ENCODE peak calls at places on chromosomes 7 and 10, in nine cellular contexts. L is psoas muscle, Q is hepatocyte, S is endodermal cell, W is thoracic aorta, D is stomach, K is heart right ventricle, Y is mammary epithelial cell, F is prostate gland. B is an unnamed sample.

GRCh38 chr10:100731603-100732596 is 13.5 kb upstream of the PAX2 start:
- DNase-seq in L (no peak), Q (no peak), S (peak; percentile 57), W (no peak), D (no peak), K (no peak), Y (no peak), F (no peak), B (no peak)

GRCh38 chr10:112335104-112335840 is 38.6 kb upstream of the ACSL5 start:
- DNase-seq in L (no peak), Q (no peak), S (no peak), W (no peak), D (no peak), K (no peak), Y (no peak), F (no peak), B (no peak)

GRCh38 chr7:44430054-44430453 is 60.4 kb downstream of the NUDCD3 start:
- DNase-seq in L (no peak), Q (no peak), S (no peak), W (no peak), D (no peak), K (no peak), Y (no peak), F (no peak), B (no peak)

GRCh38 chr10:133325392-133325760 is 11.3 kb downstream of the CALY start:
- DNase-seq in L (no peak), Q (peak; percentile 58), S (peak; percentile 69), W (no peak), D (no peak), K (no peak), Y (no peak), F (no peak), B (peak; percentile 41)

GRCh38 chr7:1861799-1862458 is 191.9 kb downstream of the ELFN1 start:
- DNase-seq in L (no peak), Q (no peak), S (no peak), W (no peak), D (no peak), K (no peak), Y (no peak), F (no peak), B (no peak)

GRCh38 chr10:21524526-21525366 is 736 bp downstream of the SKIDA1 start:
- DNase-seq in L (no peak), Q (peak; percentile 54), S (peak; percentile 65), W (no peak), D (no peak), K (no peak), Y (peak; percentile 26), F (peak; percentile 29), B (no peak)

GRCh38 chr7:132652507-132652906 is 76.2 kb upstream of the PLXNA4 start:
- DNase-seq in L (no peak), Q (no peak), S (no peak), W (no peak), D (no peak), K (no peak), Y (no peak), F (no peak), B (no peak)

GRCh38 chr10:101094113-101094512 is 32.3 kb downstream of the KAZALD1 start:
- DNase-seq in L (no peak), Q (no peak), S (peak; percentile 52), W (no peak), D (no peak), K (no peak), Y (no peak), F (no peak), B (no peak)

GRCh38 chr7:45939574-45939973 is 18.5 kb upstream of the IGFBP3 start:
- DNase-seq in L (no peak), Q (no peak), S (no peak), W (no peak), D (no peak), K (no peak), Y (no peak), F (no peak), B (no peak)

GRCh38 chr10:6002809-6003500 is 25.6 kb upstream of the IL15RA start:
- DNase-seq in L (no peak), Q (no peak), S (no peak), W (no peak), D (no peak), K (no peak), Y (no peak), F (no peak), B (no peak)

GRCh38 chr10:3131098-3131497 is 41.5 kb downstream of the PITRM1 start:
- DNase-seq in L (no peak), Q (peak; percentile 70), S (no peak), W (no peak), D (no peak), K (no peak), Y (peak; percentile 60), F (peak; percentile 39), B (no peak)

GRCh38 chr10:72058989-72059842 is 29.1 kb downstream of the SPOCK2 start:
- DNase-seq in L (peak; percentile 45), Q (no peak), S (no peak), W (no peak), D (no peak), K (no peak), Y (no peak), F (no peak), B (no peak)

GRCh38 chr7:84297606-84298005 is 103.0 kb upstream of the SEMA3A start:
- DNase-seq in L (no peak), Q (no peak), S (no peak), W (no peak), D (no peak), K (no peak), Y (no peak), F (no peak), B (no peak)

GRCh38 chr7:147052818-147053217 is 936.2 kb downstream of the CNTNAP2 start:
- DNase-seq in L (no peak), Q (no peak), S (no peak), W (no peak), D (no peak), K (no peak), Y (no peak), F (no peak), B (no peak)
- H3K9me3 ChIP-seq in L (no peaks in the 10 kb centered on the region), Q (no peaks in the 10 kb centered on the region), S (no peaks in the 10 kb centered on the region), W (no peaks in the 10 kb centered on the region), D (no peaks in the 10 kb centered on the region), K (no peaks in the 10 kb centered on the region), Y (peaks cover 6% of the 10 kb centered on the region), F (no peaks in the 10 kb centered on the region), B (no peaks in the 10 kb centered on the region)

GRCh38 chr7:51226916-51227535 is 89.6 kb downstream of the COBL start:
- DNase-seq in L (no peak), Q (no peak), S (no peak), W (no peak), D (no peak), K (no peak), Y (no peak), F (no peak), B (no peak)
- H3K4me1 ChIP-seq in L (peaks cover 40% of the 10 kb centered on the region), Q (peaks cover 17% of the 10 kb centered on the region), S (peaks cover 16% of the 10 kb centered on the region), W (no peaks in the 10 kb centered on the region), D (peaks cover 15% of the 10 kb centered on the region), K (no peaks in the 10 kb centered on the region), Y (no peaks in the 10 kb centered on the region), F (peaks cover 3% of the 10 kb centered on the region), B (no peaks in the 10 kb centered on the region)

GRCh38 chr10:97363071-97363470 is 28.5 kb upstream of the FRAT2 start:
- DNase-seq in L (no peak), Q (no peak), S (no peak), W (no peak), D (no peak), K (no peak), Y (no peak), F (no peak), B (no peak)

GRCh38 chr10:97358349-97358748 is 23.8 kb upstream of the FRAT2 start:
- DNase-seq in L (no peak), Q (no peak), S (no peak), W (no peak), D (no peak), K (no peak), Y (no peak), F (no peak), B (no peak)

GRCh38 chr10:97358781-97359180 is 24.3 kb upstream of the FRAT2 start:
- DNase-seq in L (no peak), Q (no peak), S (no peak), W (no peak), D (no peak), K (no peak), Y (no peak), F (no peak), B (no peak)

GRCh38 chr10:97362310-97363033 is 27.9 kb upstream of the FRAT2 start:
- DNase-seq in L (no peak), Q (no peak), S (no peak), W (no peak), D (no peak), K (no peak), Y (no peak), F (no peak), B (no peak)

DNA sequence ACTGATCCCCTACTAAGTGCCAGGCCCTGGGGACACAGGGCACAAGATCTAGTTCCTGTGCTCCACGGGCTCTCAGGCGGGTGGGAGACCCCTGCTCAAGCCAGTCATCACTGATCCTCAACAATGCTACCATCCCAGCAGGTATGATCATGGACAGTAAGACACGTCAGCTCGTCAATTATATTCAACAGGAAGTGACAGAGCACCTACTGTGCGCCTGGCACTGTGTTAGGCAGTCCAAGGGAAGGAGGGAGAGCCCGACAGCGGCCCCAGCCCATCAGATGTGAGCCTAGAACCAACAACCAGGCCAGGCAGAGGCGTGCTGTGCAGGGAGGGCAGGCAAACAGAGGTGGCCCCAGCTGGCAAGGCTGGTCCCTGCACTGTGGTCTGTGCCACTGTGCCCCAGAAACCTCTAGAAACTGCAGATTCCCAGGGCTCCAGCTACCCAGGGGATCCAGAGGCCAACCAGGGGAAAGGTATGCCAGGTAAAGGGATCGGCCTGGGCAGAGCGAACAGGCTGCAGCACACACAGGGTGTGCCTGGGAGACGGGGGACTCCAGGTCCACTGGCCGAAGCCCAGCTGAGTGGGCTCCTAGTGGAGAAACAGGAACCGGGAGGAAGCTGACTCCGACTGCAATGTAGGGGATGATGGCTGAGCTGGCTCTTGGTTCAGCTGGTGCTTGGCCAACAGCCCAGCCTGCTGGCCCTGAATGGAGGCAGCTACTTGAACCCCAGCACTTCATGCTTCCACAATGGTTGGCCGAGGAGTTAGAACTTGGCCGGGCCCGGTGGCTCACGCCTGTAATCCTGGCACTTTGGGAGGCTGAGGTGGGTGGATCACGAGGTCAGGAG is 26.7 kb upstream of the FRAT2 start:
- DNase-seq in L (no peak), Q (no peak), S (no peak), W (no peak), D (no peak), K (no peak), Y (no peak), F (no peak), B (no peak)
- H3K9me3 ChIP-seq in L (no peaks in the 10 kb centered on the region), Q (no peaks in the 10 kb centered on the region), S (no peaks in the 10 kb centered on the region), W (no peaks in the 10 kb centered on the region), D (no peaks in the 10 kb centered on the region), K (no peaks in the 10 kb centered on the region), Y (no peaks in the 10 kb centered on the region), F (no peaks in the 10 kb centered on the region), B (no peaks in the 10 kb centered on the region)

DNA sequence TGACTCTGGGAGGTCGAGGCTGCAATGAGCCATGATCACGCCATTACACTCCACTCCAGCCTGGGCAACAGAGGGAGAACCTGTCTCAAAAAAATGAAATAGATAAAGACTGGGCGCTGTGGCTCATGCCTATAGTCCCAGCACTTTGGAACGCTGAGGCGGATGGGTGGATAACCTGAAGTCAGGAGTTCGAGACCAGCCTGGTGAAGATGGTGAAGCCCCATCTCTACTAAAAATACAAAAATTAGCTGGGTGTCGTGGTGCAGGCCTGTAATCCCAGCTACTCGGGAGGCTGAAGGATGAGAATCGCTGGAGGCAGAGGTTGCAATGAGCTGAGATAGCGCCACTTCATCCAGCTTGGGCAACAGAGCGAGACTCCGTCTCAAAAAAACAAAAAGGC is 1.1 kb upstream of the DDX21 start:
- DNase-seq in L (no peak), Q (no peak), S (no peak), W (no peak), D (no peak), K (no peak), Y (no peak), F (no peak), B (no peak)
- H3K4me1 ChIP-seq in L (peaks cover 23% of the 10 kb centered on the region), Q (peaks cover 18% of the 10 kb centered on the region), S (no peaks in the 10 kb centered on the region), W (peaks cover 6% of the 10 kb centered on the region), D (peaks cover 26% of the 10 kb centered on the region), K (peaks cover 22% of the 10 kb centered on the region), Y (peaks cover 10% of the 10 kb centered on the region), F (no peaks in the 10 kb centered on the region), B (peaks cover 21% of the 10 kb centered on the region)

B was measured in CD8-positive, alpha-beta T cell.